ENCODE peak calls at places on chromosomes 16 and 17, in ten cellular contexts. K is AG04450, J is fibroblast of lung, W is heart left ventricle, A is tibial nerve, Z is PC-3, B is ovary, F is colonic mucosa, H is body of pancreas, X is prostate gland. Q is an unnamed sample.

GRCh38 chr17:46726106-46726670 is 92.3 kb downstream of the WNT3 start:
- DNase-seq in F (no peak), J (peak; percentile 14), W (no peak), B (no peak), X (no peak), H (no peak), Z (no peak), K (no peak), A (no peak), Q (no peak)

GRCh38 chr17:66552381-66552780 is 250.0 kb downstream of the PRKCA start:
- DNase-seq in W (no peak), B (no peak), Z (no peak), H (no peak), A (no peak), X (no peak), J (no peak), F (peak; percentile 44), K (no peak), Q (no peak)

GRCh38 chr17:7413346-7413985 is 5.8 kb downstream of the NLGN2 start:
- DNase-seq in Z (peak; percentile 21), B (no peak), H (no peak), W (no peak), X (no peak), A (no peak), J (no peak), K (no peak), F (no peak), Q (no peak)

GRCh38 chr16:78629173-78629572 is 529.7 kb downstream of the WWOX start:
- DNase-seq in W (no peak), A (no peak), F (no peak), H (no peak), Z (no peak), K (no peak), B (no peak), J (peak; percentile 16), X (no peak), Q (no peak)

GRCh38 chr17:38568845-38569510 is 36.8 kb downstream of the SRCIN1 start:
- DNase-seq in Z (no peak), F (no peak), A (no peak), J (no peak), B (no peak), K (no peak), X (no peak), W (no peak), H (no peak), Q (no peak)

GRCh38 chr17:28812980-28813377 is 29.6 kb downstream of the FAM222B start:
- DNase-seq in A (no peak), K (no peak), Z (no peak), H (no peak), X (no peak), B (no peak), W (no peak), J (no peak), F (no peak), Q (no peak)

GRCh38 chr17:66673668-66674276 is 161.1 kb upstream of the CACNG5 start:
- DNase-seq in H (peak; percentile 51), F (peak; percentile 71), Z (peak; percentile 92), B (peak; percentile 54), A (peak; percentile 24), X (peak; percentile 73), J (peak; percentile 71), W (no peak), K (peak; percentile 39), Q (no peak)

GRCh38 chr16:67666538-67667433 is at the start of the genes C16orf86 and ENKD1:
- DNase-seq in X (peak; percentile 75), H (peak; percentile 91), J (peak; percentile 76), F (peak; percentile 83), B (peak; percentile 86), K (no peak), W (peak; percentile 93), A (peak; percentile 64), Z (peak; percentile 46), Q (no peak)

GRCh38 chr17:18978050-18978449 is 26.1 kb downstream of the SLC5A10 start:
- DNase-seq in J (no peak), X (no peak), H (no peak), B (no peak), A (no peak), W (no peak), F (no peak), Z (no peak), K (no peak), Q (no peak)

GRCh38 chr16:22933173-22933572 is 119.2 kb downstream of the HS3ST2 start:
- DNase-seq in B (no peak), X (no peak), F (no peak), H (no peak), A (no peak), K (no peak), J (no peak), W (no peak), Z (no peak), Q (no peak)

GRCh38 chr16:86661715-86662114 is 83.4 kb downstream of the FOXL1 start:
- DNase-seq in J (no peak), W (no peak), B (no peak), K (no peak), Z (no peak), H (no peak), X (no peak), A (no peak), F (no peak), Q (no peak)
- TF ChIP-seq CTCF in J (no peak), W (no peak), B (no peak), K (no peak), Z (no peak), H (no peak), X (no peak), A (no peak), F (no peak), Q (no peak)

DNA sequence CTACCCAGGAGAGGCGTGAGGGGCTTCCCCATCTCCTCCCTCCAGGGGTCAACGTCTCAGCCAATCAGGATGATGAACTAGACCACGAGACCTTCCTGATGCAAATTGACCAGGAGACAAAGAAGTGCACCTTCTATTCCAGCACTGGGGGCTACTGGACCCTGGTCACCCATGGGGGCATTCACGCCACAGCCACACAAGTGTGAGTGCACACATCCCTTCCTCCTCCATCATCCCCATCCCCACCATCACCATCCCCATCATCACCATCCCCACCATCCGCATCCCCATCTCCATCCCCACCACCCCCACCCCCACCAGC is 6.8 kb downstream of the FSCN2 start:
- DNase-seq in W (no peak), K (no peak), H (no peak), Z (no peak), F (no peak), X (no peak), A (no peak), B (no peak), J (no peak), Q (no peak)
- H3K27ac ChIP-seq in W (no peak overlapping the region), K (no peak overlapping the region), H (no peak overlapping the region), Z (no peak overlapping the region), F (no peak overlapping the region), X (no peak overlapping the region), A (no peak overlapping the region), B (no peak overlapping the region), J (no peak overlapping the region), Q (no peak overlapping the region)

DNA sequence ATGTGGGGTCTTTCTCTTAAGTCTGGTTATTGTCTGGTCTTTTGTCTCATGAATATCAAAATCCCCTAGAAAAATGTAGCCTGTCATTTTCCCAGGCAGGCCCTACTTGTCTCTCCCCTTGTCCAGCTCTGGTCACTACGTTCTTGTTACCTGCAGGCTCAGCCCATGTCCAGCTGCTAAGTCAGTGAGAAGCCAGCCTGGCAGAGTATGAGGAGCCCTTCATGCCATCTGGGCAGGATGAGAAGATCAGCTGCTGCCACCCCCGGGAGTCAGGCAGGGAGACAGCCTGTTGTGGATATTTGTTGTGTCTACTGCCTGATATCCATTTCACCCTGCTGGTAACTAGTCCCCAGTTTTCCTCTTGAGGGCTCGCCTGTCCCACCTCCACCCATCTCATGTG is 88.9 kb downstream of the ASIC2 start:
- DNase-seq in J (no peak), B (no peak), H (no peak), Z (no peak), F (no peak), A (no peak), W (no peak), X (no peak), K (no peak), Q (no peak)
- H3K9me3 ChIP-seq in J (no peaks in the 10 kb centered on the region), B (no peaks in the 10 kb centered on the region), H (no peaks in the 10 kb centered on the region), Z (no peaks in the 10 kb centered on the region), F (no peaks in the 10 kb centered on the region), A (no peaks in the 10 kb centered on the region), W (no peaks in the 10 kb centered on the region), X (no peaks in the 10 kb centered on the region), K (no peaks in the 10 kb centered on the region), Q (no peaks in the 10 kb centered on the region)

DNA sequence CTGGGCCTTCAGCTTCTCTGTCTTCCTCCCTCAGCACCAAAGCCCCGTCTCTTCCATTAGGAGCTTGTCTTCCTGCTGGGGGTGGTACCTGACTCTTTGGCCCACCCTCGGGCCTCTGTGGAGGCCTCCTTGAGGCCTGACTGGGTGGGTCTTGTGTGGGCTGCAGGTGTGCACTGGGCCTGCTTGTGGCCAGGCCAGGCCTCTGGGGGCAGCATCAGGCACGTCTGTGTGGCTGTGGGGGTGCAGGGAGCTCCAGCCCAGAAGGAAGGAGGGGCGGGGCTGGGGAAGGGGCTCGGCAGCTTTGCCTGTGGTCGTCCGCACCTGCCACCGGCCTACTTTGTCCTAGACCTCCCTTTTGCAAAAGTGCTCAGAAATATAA is 7.0 kb downstream of the PIGQ start:
- DNase-seq in J (no peak), A (no peak), K (no peak), F (no peak), W (no peak), H (no peak), B (no peak), X (no peak), Z (no peak), Q (no peak)
- TF ChIP-seq CTCF in J (no peak), A (no peak), K (peak; percentile 23), F (no peak), W (no peak), H (no peak), B (no peak), X (no peak), Z (no peak), Q (no peak)

DNA sequence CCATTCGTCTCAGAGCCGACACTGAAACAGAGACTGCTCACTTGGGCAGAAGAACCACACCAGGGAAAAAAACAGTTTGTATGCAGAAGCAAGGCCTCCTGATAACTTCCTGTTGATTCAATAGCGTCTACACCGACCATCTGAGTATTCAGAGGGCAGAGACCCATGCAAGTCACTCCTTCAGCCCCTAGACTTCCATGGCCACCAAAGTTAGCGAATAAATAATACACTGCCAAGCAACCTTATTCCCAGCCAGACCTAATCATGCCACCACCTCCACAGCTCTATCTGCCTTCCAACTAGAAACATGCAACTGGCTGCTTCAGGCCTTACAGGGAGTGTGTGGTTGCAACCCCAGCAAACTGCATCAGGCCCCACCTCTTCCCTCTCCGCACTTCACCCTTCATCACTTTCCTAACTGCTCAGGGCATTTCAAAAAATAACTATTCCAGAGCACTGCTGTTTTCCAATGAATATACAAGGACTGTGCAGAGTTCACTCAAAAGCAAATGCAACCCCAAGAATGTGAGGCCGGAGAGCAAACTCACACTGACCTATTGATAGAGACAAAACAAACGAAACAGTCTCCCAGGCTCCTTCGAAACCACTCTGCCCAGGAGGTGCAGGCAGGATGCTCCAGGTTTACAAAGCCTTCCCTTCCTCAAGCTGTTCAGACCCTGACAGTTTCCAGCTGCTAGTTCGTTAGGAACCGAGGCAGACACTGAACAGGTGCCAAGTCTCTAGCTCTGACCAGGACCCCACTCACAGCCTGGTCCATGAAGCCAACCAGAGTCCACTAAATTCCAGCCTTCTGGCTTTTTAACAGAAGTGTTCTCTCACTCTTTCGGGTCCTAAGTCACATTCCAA is 3.6 kb downstream of the USP7 start:
- DNase-seq in X (no peak), H (no peak), J (peak; percentile 29), F (peak; percentile 42), W (no peak), K (no peak), A (no peak), Z (no peak), B (no peak), Q (no peak)
- H3K27ac ChIP-seq in X (no peak overlapping the region), H (no peak overlapping the region), J (peak overlapping the region; percentile 6), F (peak overlapping the region; percentile 64), W (peak overlapping the region; percentile 72), K (peak overlapping the region; percentile 39), A (no peak overlapping the region), Z (no peak overlapping the region), B (no peak overlapping the region), Q (peak overlapping the region; percentile 26)

Q was measured in ascending aorta.